ENCODE peak calls at places on chromosomes 5 and 9, in six cellular contexts. D is kidney; Y is NCI-H1092; H is right atrium auricular region; P is stimulated activated CD8-positive, alpha-beta memory T cell treated with anti-CD3 and anti-CD28 coated beads, Interleukin-15, amount 100 ng/mL, for 4 hours; Z is KBM-7. M is an unnamed sample.

GRCh38 chr9:19411316-19411715 is 2.5 kb downstream of the ACER2 start:
- DNase-seq in D (no peak), Y (no peak), H (no peak), P (no peak), Z (no peak), M (no peak)

GRCh38 chr9:69078581-69078980 is 43.0 kb downstream of the FXN start:
- DNase-seq in D (no peak), Y (no peak), H (peak; percentile 76), P (no peak), Z (no peak), M (peak; percentile 91)

GRCh38 chr9:90965911-90966290 is 164.3 kb downstream of the SYK start:
- DNase-seq in D (no peak), Y (no peak), H (no peak), P (no peak), Z (no peak), M (no peak)

GRCh38 chr5:126433708-126434107 is 10.5 kb downstream of the GRAMD2B start:
- DNase-seq in D (no peak), Y (no peak), H (no peak), P (no peak), Z (no peak), M (no peak)

GRCh38 chr5:57441557-57441956 is 41.1 kb downstream of the ACTBL2 start:
- DNase-seq in D (no peak), Y (no peak), H (no peak), P (no peak), Z (no peak), M (no peak)

GRCh38 chr5:111232311-111233049 is 8.3 kb downstream of the CAMK4 start:
- DNase-seq in D (no peak), Y (no peak), H (no peak), P (no peak), Z (no peak), M (no peak)

GRCh38 chr5:14439087-14439841 is 142.3 kb upstream of the OTULINL start:
- DNase-seq in D (no peak), Y (no peak), H (no peak), P (no peak), Z (no peak), M (no peak)

GRCh38 chr5:114055318-114055788 is 306.5 kb upstream of the KCNN2 start:
- DNase-seq in D (peak; percentile 72), Y (peak; percentile 67), H (no peak), P (no peak), Z (peak; percentile 6), M (no peak)

GRCh38 chr9:31519011-31519410 is 865.4 kb upstream of the ACO1 start:
- DNase-seq in D (no peak), Y (no peak), H (no peak), P (no peak), Z (no peak), M (no peak)

GRCh38 chr5:134503088-134503936 is 22.2 kb upstream of the JADE2 start:
- DNase-seq in D (peak; percentile 93), Y (no peak), H (peak; percentile 91), P (peak; percentile 51), Z (peak; percentile 95), M (peak; percentile 91)

GRCh38 chr5:67381240-67381875 is 184.8 kb upstream of the CD180 start:
- DNase-seq in D (no peak), Y (no peak), H (no peak), P (no peak), Z (no peak), M (no peak)

GRCh38 chr9:28610339-28610738 is 1037.1 kb upstream of the C9orf72 start:
- DNase-seq in D (no peak), Y (no peak), H (no peak), P (no peak), Z (no peak), M (no peak)

GRCh38 chr9:131310833-131311554 is 21.5 kb downstream of the PLPP7 start:
- DNase-seq in D (no peak), Y (no peak), H (peak; percentile 63), P (peak; percentile 8), Z (peak; percentile 18), M (no peak)

GRCh38 chr9:132591244-132591643 is 8.8 kb downstream of the BARHL1 start:
- DNase-seq in D (no peak), Y (no peak), H (no peak), P (no peak), Z (no peak), M (no peak)

GRCh38 chr5:132064140-132064539 is 3.7 kb downstream of the IL3 start:
- DNase-seq in D (peak; percentile 49), Y (no peak), H (no peak), P (no peak), Z (no peak), M (no peak)

GRCh38 chr5:59569608-59570334 is 323.8 kb downstream of the PDE4D start:
- DNase-seq in D (no peak), Y (no peak), H (no peak), P (no peak), Z (no peak), M (no peak)

GRCh38 chr5:36658016-36658415 is 51.6 kb downstream of the SLC1A3 start:
- DNase-seq in D (no peak), Y (no peak), H (no peak), P (no peak), Z (no peak), M (no peak)

GRCh38 chr9:131069699-131070098 is 26.6 kb upstream of the AIF1L start:
- DNase-seq in D (no peak), Y (no peak), H (no peak), P (no peak), Z (no peak), M (no peak)

GRCh38 chr5:62575556-62575955 is 3.1 kb upstream of the LRRC70 start:
- DNase-seq in D (no peak), Y (no peak), H (no peak), P (no peak), Z (peak; percentile 43), M (no peak)

GRCh38 chr5:122493091-122493775 is 181.2 kb downstream of the SNCAIP start:
- DNase-seq in D (peak; percentile 70), Y (no peak), H (no peak), P (no peak), Z (no peak), M (no peak)

GRCh38 chr9:116800885-116801284 is 113.8 kb downstream of the TRIM32 start:
- DNase-seq in D (no peak), Y (no peak), H (no peak), P (no peak), Z (no peak), M (no peak)

GRCh38 chr5:10797246-10797645 is 36.2 kb upstream of the DAP start:
- DNase-seq in D (no peak), Y (no peak), H (no peak), P (no peak), Z (peak; percentile 56), M (no peak)

GRCh38 chr5:134840811-134841210 is 5.0 kb upstream of the C5orf24 start:
- DNase-seq in D (no peak), Y (no peak), H (no peak), P (no peak), Z (no peak), M (no peak)

GRCh38 chr5:53429706-53430105 is 50.7 kb upstream of the FST start:
- DNase-seq in D (no peak), Y (no peak), H (no peak), P (no peak), Z (no peak), M (no peak)

GRCh38 chr5:177487975-177488374 is 9.4 kb downstream of the PDLIM7 start:
- DNase-seq in D (no peak), Y (no peak), H (no peak), P (no peak), Z (peak; percentile 39), M (no peak)

GRCh38 chr9:131738838-131739191 is 1.1 kb downstream of the RAPGEF1 start:
- DNase-seq in D (peak; percentile 66), Y (no peak), H (no peak), P (no peak), Z (no peak), M (no peak)

GRCh38 chr5:31317642-31318041 is 124.2 kb downstream of the CDH6 start:
- DNase-seq in D (no peak), Y (no peak), H (no peak), P (no peak), Z (no peak), M (no peak)

GRCh38 chr5:60712950-60713349 is 13.0 kb upstream of the DEPDC1B start:
- DNase-seq in D (no peak), Y (no peak), H (no peak), P (no peak), Z (no peak), M (no peak)

GRCh38 chr9:137176302-137177182 is 4.7 kb upstream of the TMEM210 start:
- DNase-seq in D (no peak), Y (peak; percentile 15), H (no peak), P (no peak), Z (peak; percentile 43), M (no peak)

GRCh38 chr9:35553670-35554543 is 51.2 kb upstream of the TESK1 start:
- DNase-seq in D (peak; percentile 83), Y (peak; percentile 51), H (peak; percentile 86), P (no peak), Z (peak; percentile 74), M (no peak)